ENCODE peak calls at places on chromosomes 3 and 15, in seven cellular contexts. One of them, this sample, is unnamed.
A peak's percentile ranks its signal among the peaks of the same experiment; 100 is the strongest.

GRCh38 chr15:95944193-95944592 is 386.3 kb upstream of the NR2F2 start:
- DNase-seq in tibial nerve: no peak
- DNase-seq in bronchial epithelial cell: no peak
- DNase-seq in Calu3: no peak
- DNase-seq in B cell: no peak
- DNase-seq in dorsolateral prefrontal cortex: no peak
- DNase-seq in OCI-LY7: no peak
- DNase-seq in this sample: no peak

GRCh38 chr3:170322501-170323328 is 34.8 kb upstream of the SKIL start:
- DNase-seq in B cell: no peak
- DNase-seq in tibial nerve: no peak
- DNase-seq in OCI-LY7: no peak
- DNase-seq in bronchial epithelial cell: no peak
- DNase-seq in Calu3: no peak
- DNase-seq in dorsolateral prefrontal cortex: no peak
- DNase-seq in this sample: no peak

GRCh38 chr15:85100186-85100937 is 118.7 kb downstream of the PDE8A start:
- DNase-seq in dorsolateral prefrontal cortex: no peak
- DNase-seq in tibial nerve: no peak
- DNase-seq in OCI-LY7: peak; percentile 31
- DNase-seq in bronchial epithelial cell: no peak
- DNase-seq in Calu3: no peak
- DNase-seq in B cell: no peak
- DNase-seq in this sample: no peak

GRCh38 chr3:192727032-192727847 is at the start of gene FGF12:
- DNase-seq in tibial nerve: peak; percentile 13
- DNase-seq in OCI-LY7: no peak
- DNase-seq in B cell: no peak
- DNase-seq in bronchial epithelial cell: peak; percentile 55
- DNase-seq in Calu3: peak; percentile 69
- DNase-seq in dorsolateral prefrontal cortex: peak; percentile 74
- DNase-seq in this sample: peak; percentile 86

GRCh38 chr3:159761377-159761776 is 227.3 kb upstream of the IL12A start:
- DNase-seq in bronchial epithelial cell: no peak
- DNase-seq in B cell: no peak
- DNase-seq in tibial nerve: no peak
- DNase-seq in OCI-LY7: no peak
- DNase-seq in Calu3: no peak
- DNase-seq in dorsolateral prefrontal cortex: no peak
- DNase-seq in this sample: no peak

GRCh38 chr3:67896130-67896529 is 241.7 kb upstream of the SUCLG2 start:
- DNase-seq in B cell: no peak
- DNase-seq in tibial nerve: no peak
- DNase-seq in OCI-LY7: no peak
- DNase-seq in Calu3: no peak
- DNase-seq in bronchial epithelial cell: no peak
- DNase-seq in dorsolateral prefrontal cortex: no peak
- DNase-seq in this sample: no peak

GRCh38 chr3:172142074-172143059 is 103.0 kb downstream of the FNDC3B start:
- DNase-seq in dorsolateral prefrontal cortex: no peak
- DNase-seq in bronchial epithelial cell: peak; percentile 88
- DNase-seq in tibial nerve: no peak
- DNase-seq in Calu3: peak; percentile 43
- DNase-seq in B cell: no peak
- DNase-seq in OCI-LY7: peak; percentile 70
- DNase-seq in this sample: no peak

GRCh38 chr3:44915702-44916438 is 41.5 kb downstream of the TGM4 start:
- DNase-seq in bronchial epithelial cell: no peak
- DNase-seq in Calu3: no peak
- DNase-seq in OCI-LY7: no peak
- DNase-seq in B cell: no peak
- DNase-seq in tibial nerve: no peak
- DNase-seq in dorsolateral prefrontal cortex: no peak
- DNase-seq in this sample: no peak

GRCh38 chr15:80915462-80915861 is 74.2 kb downstream of the MESD start:
- DNase-seq in dorsolateral prefrontal cortex: no peak
- DNase-seq in tibial nerve: no peak
- DNase-seq in OCI-LY7: no peak
- DNase-seq in Calu3: no peak
- DNase-seq in B cell: no peak
- DNase-seq in bronchial epithelial cell: no peak
- DNase-seq in this sample: no peak

GRCh38 chr15:80743189-80743833 is 35.9 kb upstream of the CEMIP start:
- DNase-seq in tibial nerve: no peak
- DNase-seq in dorsolateral prefrontal cortex: no peak
- DNase-seq in OCI-LY7: no peak
- DNase-seq in Calu3: peak; percentile 43
- DNase-seq in bronchial epithelial cell: peak; percentile 68
- DNase-seq in B cell: no peak
- DNase-seq in this sample: no peak

GRCh38 chr3:31213869-31214486 is 318.7 kb upstream of the STT3B start:
- DNase-seq in tibial nerve: no peak
- DNase-seq in Calu3: no peak
- DNase-seq in OCI-LY7: peak; percentile 79
- DNase-seq in B cell: no peak
- DNase-seq in bronchial epithelial cell: no peak
- DNase-seq in dorsolateral prefrontal cortex: no peak
- DNase-seq in this sample: no peak

GRCh38 chr3:42827023-42827422 is 17.8 kb downstream of the ACKR2 start:
- DNase-seq in B cell: no peak
- DNase-seq in Calu3: no peak
- DNase-seq in bronchial epithelial cell: peak; percentile 77
- DNase-seq in tibial nerve: no peak
- DNase-seq in OCI-LY7: no peak
- DNase-seq in dorsolateral prefrontal cortex: no peak
- DNase-seq in this sample: no peak

GRCh38 chr3:153246805-153247204 is 84.8 kb downstream of the RAP2B start:
- DNase-seq in tibial nerve: no peak
- DNase-seq in dorsolateral prefrontal cortex: no peak
- DNase-seq in bronchial epithelial cell: no peak
- DNase-seq in OCI-LY7: no peak
- DNase-seq in Calu3: no peak
- DNase-seq in B cell: no peak
- DNase-seq in this sample: no peak

GRCh38 chr3:62981962-62982361 is 106.7 kb upstream of the CADPS start:
- DNase-seq in dorsolateral prefrontal cortex: no peak
- DNase-seq in Calu3: no peak
- DNase-seq in bronchial epithelial cell: no peak
- DNase-seq in B cell: no peak
- DNase-seq in OCI-LY7: no peak
- DNase-seq in tibial nerve: no peak
- DNase-seq in this sample: no peak

GRCh38 chr3:193605876-193606275 is 12.9 kb downstream of the OPA1 start:
- DNase-seq in bronchial epithelial cell: peak; percentile 62
- DNase-seq in OCI-LY7: peak; percentile 73
- DNase-seq in dorsolateral prefrontal cortex: no peak
- DNase-seq in Calu3: peak; percentile 84
- DNase-seq in B cell: peak; percentile 34
- DNase-seq in tibial nerve: peak; percentile 70
- DNase-seq in this sample: no peak

GRCh38 chr3:150877303-150877702 is 27.9 kb downstream of the MINDY4B start:
- DNase-seq in tibial nerve: no peak
- DNase-seq in dorsolateral prefrontal cortex: no peak
- DNase-seq in B cell: no peak
- DNase-seq in bronchial epithelial cell: no peak
- DNase-seq in Calu3: no peak
- DNase-seq in OCI-LY7: no peak
- DNase-seq in this sample: no peak

GRCh38 chr3:67719333-67719732 is 64.9 kb upstream of the SUCLG2 start:
- DNase-seq in dorsolateral prefrontal cortex: no peak
- DNase-seq in bronchial epithelial cell: peak; percentile 0
- DNase-seq in tibial nerve: no peak
- DNase-seq in B cell: no peak
- DNase-seq in Calu3: no peak
- DNase-seq in OCI-LY7: no peak
- DNase-seq in this sample: no peak

GRCh38 chr3:105997800-105998526 is 129.2 kb upstream of the CBLB start:
- DNase-seq in tibial nerve: no peak
- DNase-seq in Calu3: peak; percentile 59
- DNase-seq in OCI-LY7: no peak
- DNase-seq in B cell: no peak
- DNase-seq in bronchial epithelial cell: peak; percentile 99
- DNase-seq in dorsolateral prefrontal cortex: no peak
- DNase-seq in this sample: no peak

GRCh38 chr3:197878427-197878826 is 71.6 kb upstream of the RPL35A start:
- DNase-seq in B cell: no peak
- DNase-seq in OCI-LY7: no peak
- DNase-seq in dorsolateral prefrontal cortex: no peak
- DNase-seq in Calu3: no peak
- DNase-seq in bronchial epithelial cell: no peak
- DNase-seq in tibial nerve: no peak
- DNase-seq in this sample: no peak

GRCh38 chr15:31280037-31280830 is 46.4 kb upstream of the KLF13 start:
- DNase-seq in dorsolateral prefrontal cortex: peak; percentile 78
- DNase-seq in bronchial epithelial cell: peak; percentile 27
- DNase-seq in Calu3: no peak
- DNase-seq in tibial nerve: no peak
- DNase-seq in OCI-LY7: no peak
- DNase-seq in B cell: no peak
- DNase-seq in this sample: peak; percentile 6

GRCh38 chr3:71759401-71759800 is 5.7 kb downstream of the GPR27 start:
- DNase-seq in Calu3: no peak
- DNase-seq in tibial nerve: no peak
- DNase-seq in dorsolateral prefrontal cortex: no peak
- DNase-seq in OCI-LY7: no peak
- DNase-seq in B cell: no peak
- DNase-seq in bronchial epithelial cell: no peak
- DNase-seq in this sample: no peak

GRCh38 chr3:115825046-115825445 is 201.7 kb downstream of the GAP43 start:
- DNase-seq in dorsolateral prefrontal cortex: no peak
- DNase-seq in B cell: no peak
- DNase-seq in tibial nerve: no peak
- DNase-seq in OCI-LY7: no peak
- DNase-seq in Calu3: no peak
- DNase-seq in bronchial epithelial cell: peak; percentile 59
- DNase-seq in this sample: no peak

DNA sequence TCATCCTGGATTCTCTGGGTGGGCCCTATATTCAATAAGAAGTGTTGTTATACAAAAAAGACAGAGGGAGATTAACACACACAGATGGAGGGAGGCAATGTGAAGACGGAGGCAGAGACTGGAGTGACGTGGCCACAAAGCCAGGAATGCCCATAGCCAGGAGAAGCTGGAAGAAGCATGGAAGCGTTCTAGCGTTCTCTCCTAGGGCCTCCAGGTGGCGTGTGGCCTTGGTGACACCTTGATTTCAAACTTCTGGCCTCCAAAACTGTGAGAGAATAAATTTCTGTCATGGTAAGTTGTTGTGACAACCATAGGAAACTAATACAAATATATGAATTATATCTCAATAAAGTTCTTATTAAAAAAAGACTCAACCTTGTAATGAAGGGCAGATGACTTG is 21.3 kb downstream of the THBS1 start:
- DNase-seq in Calu3: no peak
- DNase-seq in OCI-LY7: no peak
- DNase-seq in tibial nerve: no peak
- DNase-seq in dorsolateral prefrontal cortex: no peak
- DNase-seq in B cell: no peak
- DNase-seq in bronchial epithelial cell: no peak
- DNase-seq in this sample: no peak
- TF ChIP-seq CTCF in Calu3: no peak
- TF ChIP-seq CTCF in OCI-LY7: no peak
- TF ChIP-seq CTCF in tibial nerve: no peak
- TF ChIP-seq CTCF in dorsolateral prefrontal cortex: no peak
- TF ChIP-seq CTCF in B cell: no peak
- TF ChIP-seq CTCF in bronchial epithelial cell: no peak
- TF ChIP-seq CTCF in this sample: peak; percentile 35

DNA sequence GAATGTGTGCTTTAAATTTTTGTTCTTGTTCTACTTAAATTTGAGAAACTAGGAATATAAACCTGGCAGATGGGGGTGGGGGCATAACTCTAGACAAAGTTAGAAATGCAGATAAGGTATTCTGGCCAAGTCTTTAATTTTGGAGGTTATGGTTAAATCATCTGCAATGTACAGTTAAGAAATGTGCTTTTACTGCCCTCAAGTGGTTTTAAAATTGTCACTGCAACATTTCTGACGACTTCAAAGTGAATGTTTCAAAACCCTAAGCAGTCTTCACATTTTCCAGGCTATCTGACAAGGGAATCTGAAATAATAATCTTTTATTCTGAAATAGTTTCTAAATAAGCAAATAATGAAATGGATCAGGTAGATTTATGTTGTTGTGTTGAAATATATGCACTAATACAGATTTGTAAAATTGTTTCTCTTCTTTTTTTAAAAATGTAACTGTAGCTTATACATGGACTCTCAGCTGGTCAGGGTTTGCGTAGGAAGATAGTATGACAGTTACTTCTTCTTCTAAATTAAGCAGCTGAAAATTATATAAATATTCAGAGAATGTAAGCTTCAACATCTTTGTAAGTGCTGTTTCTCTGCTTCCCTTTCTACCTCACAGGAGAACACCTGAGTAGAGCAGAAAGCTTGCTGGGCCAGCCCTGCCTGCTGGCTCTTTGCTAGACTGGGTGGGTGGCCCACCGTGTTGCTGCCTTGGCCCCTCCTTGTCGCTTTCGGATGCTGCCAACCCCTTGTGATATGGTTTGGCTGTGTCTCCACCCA is 45.0 kb downstream of the SUCNR1 start:
- DNase-seq in OCI-LY7: peak; percentile 44
- DNase-seq in tibial nerve: no peak
- DNase-seq in bronchial epithelial cell: peak; percentile 73
- DNase-seq in dorsolateral prefrontal cortex: no peak
- DNase-seq in Calu3: no peak
- DNase-seq in B cell: no peak
- DNase-seq in this sample: no peak
- TF ChIP-seq CTCF in OCI-LY7: peak; percentile 86
- TF ChIP-seq CTCF in tibial nerve: peak; percentile 53
- TF ChIP-seq CTCF in bronchial epithelial cell: peak; percentile 47
- TF ChIP-seq CTCF in dorsolateral prefrontal cortex: peak; percentile 63
- TF ChIP-seq CTCF in Calu3: peak; percentile 64
- TF ChIP-seq CTCF in B cell: peak; percentile 65
- TF ChIP-seq CTCF in this sample: peak; percentile 71

GRCh38 chr15:26475554-26475953 is 297.3 kb downstream of the GABRB3 start:
- DNase-seq in Calu3: no peak
- DNase-seq in B cell: no peak
- DNase-seq in tibial nerve: no peak
- DNase-seq in OCI-LY7: no peak
- DNase-seq in dorsolateral prefrontal cortex: no peak
- DNase-seq in bronchial epithelial cell: no peak
- DNase-seq in this sample: no peak
- TF ChIP-seq CTCF in Calu3: no peak
- TF ChIP-seq CTCF in B cell: no peak
- TF ChIP-seq CTCF in tibial nerve: no peak
- TF ChIP-seq CTCF in OCI-LY7: no peak
- TF ChIP-seq CTCF in dorsolateral prefrontal cortex: no peak
- TF ChIP-seq CTCF in bronchial epithelial cell: no peak
- TF ChIP-seq CTCF in this sample: no peak

DNA sequence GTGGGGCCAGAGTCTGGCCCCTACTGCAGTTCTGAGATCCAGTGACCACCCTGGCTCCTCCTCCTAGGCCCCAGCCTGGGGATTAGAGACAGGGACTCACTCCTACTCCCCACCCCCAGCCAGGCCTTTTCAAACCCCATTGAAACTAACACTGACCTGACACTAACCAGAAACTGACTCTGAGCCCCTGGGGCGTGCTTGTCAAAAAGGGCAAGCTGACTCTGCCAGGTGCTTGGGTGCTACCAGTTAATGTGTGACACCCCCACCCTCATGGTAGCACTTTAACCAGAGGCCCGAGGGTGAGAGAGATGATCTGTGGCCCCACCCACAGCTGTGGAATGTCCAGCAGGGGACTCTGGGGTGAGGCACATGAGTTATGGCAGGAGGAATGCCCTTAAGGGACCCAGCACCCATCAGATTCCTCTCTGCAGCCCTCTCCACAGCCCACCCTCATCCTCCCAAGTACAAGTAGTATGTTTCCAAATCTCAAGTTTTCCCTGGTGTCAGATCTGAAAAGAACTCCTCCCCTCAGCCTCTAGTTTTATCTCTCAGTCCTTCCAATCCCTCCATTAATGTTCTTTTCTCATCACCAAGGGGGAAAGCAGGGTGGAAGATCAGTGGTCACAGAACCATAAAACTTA is 1.4 kb downstream of the PTH1R start:
- DNase-seq in tibial nerve: no peak
- DNase-seq in Calu3: peak; percentile 60
- DNase-seq in B cell: no peak
- DNase-seq in OCI-LY7: no peak
- DNase-seq in bronchial epithelial cell: no peak
- DNase-seq in dorsolateral prefrontal cortex: no peak
- DNase-seq in this sample: no peak
- TF ChIP-seq CTCF in tibial nerve: no peak
- TF ChIP-seq CTCF in Calu3: no peak
- TF ChIP-seq CTCF in B cell: no peak
- TF ChIP-seq CTCF in OCI-LY7: no peak
- TF ChIP-seq CTCF in bronchial epithelial cell: peak; percentile 2
- TF ChIP-seq CTCF in dorsolateral prefrontal cortex: no peak
- TF ChIP-seq CTCF in this sample: no peak